ENCODE peak calls at places on chromosomes 5 and 9, in nine cellular contexts. One of them, this sample, is unnamed.
A peak's percentile ranks its signal among the peaks of the same experiment; 100 is the strongest.

GRCh38 chr5:156473271-156473935 is 146.4 kb downstream of the SGCD start:
- DNase-seq in heart left ventricle: no peak
- DNase-seq in IMR-90: peak; percentile 66
- DNase-seq in gastrocnemius medialis: no peak
- DNase-seq in stomach: no peak
- DNase-seq in tibial nerve: no peak
- DNase-seq in Peyer's patch: no peak
- DNase-seq in endothelial cell of umbilical vein: no peak
- DNase-seq in lower leg skin: no peak
- DNase-seq in this sample: no peak

GRCh38 chr5:166961028-166961427 is 1330.4 kb upstream of the WWC1 start:
- DNase-seq in stomach: no peak
- DNase-seq in heart left ventricle: no peak
- DNase-seq in endothelial cell of umbilical vein: no peak
- DNase-seq in lower leg skin: no peak
- DNase-seq in Peyer's patch: no peak
- DNase-seq in tibial nerve: no peak
- DNase-seq in IMR-90: peak; percentile 0
- DNase-seq in gastrocnemius medialis: no peak
- DNase-seq in this sample: no peak

GRCh38 chr5:53877243-53877642 is 316.8 kb downstream of the NDUFS4 start:
- DNase-seq in IMR-90: peak; percentile 93
- DNase-seq in stomach: no peak
- DNase-seq in tibial nerve: no peak
- DNase-seq in endothelial cell of umbilical vein: no peak
- DNase-seq in heart left ventricle: no peak
- DNase-seq in Peyer's patch: no peak
- DNase-seq in gastrocnemius medialis: no peak
- DNase-seq in lower leg skin: no peak
- DNase-seq in this sample: peak; percentile 11

GRCh38 chr9:113548221-113549041 is 84.9 kb downstream of the RGS3 start:
- DNase-seq in gastrocnemius medialis: peak; percentile 71
- DNase-seq in Peyer's patch: no peak
- DNase-seq in heart left ventricle: peak; percentile 88
- DNase-seq in stomach: peak; percentile 62
- DNase-seq in lower leg skin: peak; percentile 61
- DNase-seq in tibial nerve: no peak
- DNase-seq in endothelial cell of umbilical vein: peak; percentile 60
- DNase-seq in IMR-90: no peak
- DNase-seq in this sample: peak; percentile 29

GRCh38 chr5:64199425-64199824 is 33.8 kb downstream of the RNF180 start:
- DNase-seq in tibial nerve: no peak
- DNase-seq in heart left ventricle: no peak
- DNase-seq in IMR-90: no peak
- DNase-seq in Peyer's patch: no peak
- DNase-seq in endothelial cell of umbilical vein: no peak
- DNase-seq in stomach: no peak
- DNase-seq in gastrocnemius medialis: no peak
- DNase-seq in lower leg skin: no peak
- DNase-seq in this sample: no peak

GRCh38 chr5:180313677-180314076 is 21.8 kb upstream of the MAPK9 start:
- DNase-seq in Peyer's patch: no peak
- DNase-seq in heart left ventricle: peak; percentile 63
- DNase-seq in stomach: no peak
- DNase-seq in lower leg skin: no peak
- DNase-seq in tibial nerve: no peak
- DNase-seq in endothelial cell of umbilical vein: peak; percentile 75
- DNase-seq in gastrocnemius medialis: no peak
- DNase-seq in IMR-90: no peak
- DNase-seq in this sample: no peak

GRCh38 chr5:124952079-124952478 is 205.6 kb upstream of the ZNF608 start:
- DNase-seq in gastrocnemius medialis: no peak
- DNase-seq in heart left ventricle: no peak
- DNase-seq in endothelial cell of umbilical vein: no peak
- DNase-seq in stomach: peak; percentile 46
- DNase-seq in tibial nerve: no peak
- DNase-seq in Peyer's patch: no peak
- DNase-seq in lower leg skin: no peak
- DNase-seq in IMR-90: peak; percentile 38
- DNase-seq in this sample: no peak

GRCh38 chr5:132473608-132474007 is 17.0 kb downstream of the IRF1 start:
- DNase-seq in IMR-90: no peak
- DNase-seq in lower leg skin: no peak
- DNase-seq in stomach: peak; percentile 10
- DNase-seq in gastrocnemius medialis: peak; percentile 7
- DNase-seq in Peyer's patch: no peak
- DNase-seq in endothelial cell of umbilical vein: no peak
- DNase-seq in heart left ventricle: no peak
- DNase-seq in tibial nerve: no peak
- DNase-seq in this sample: no peak

GRCh38 chr9:76452839-76453238 is 6.1 kb upstream of the GCNT1 start:
- DNase-seq in gastrocnemius medialis: no peak
- DNase-seq in IMR-90: no peak
- DNase-seq in endothelial cell of umbilical vein: no peak
- DNase-seq in stomach: no peak
- DNase-seq in lower leg skin: no peak
- DNase-seq in tibial nerve: no peak
- DNase-seq in heart left ventricle: no peak
- DNase-seq in Peyer's patch: no peak
- DNase-seq in this sample: no peak

GRCh38 chr5:58056546-58056945 is 403.3 kb downstream of the PLK2 start:
- DNase-seq in tibial nerve: no peak
- DNase-seq in endothelial cell of umbilical vein: peak; percentile 90
- DNase-seq in gastrocnemius medialis: no peak
- DNase-seq in Peyer's patch: no peak
- DNase-seq in heart left ventricle: no peak
- DNase-seq in lower leg skin: no peak
- DNase-seq in IMR-90: peak; percentile 43
- DNase-seq in stomach: no peak
- DNase-seq in this sample: no peak

GRCh38 chr9:132042324-132042723 is 37.3 kb downstream of the MED27 start:
- DNase-seq in stomach: no peak
- DNase-seq in Peyer's patch: no peak
- DNase-seq in lower leg skin: no peak
- DNase-seq in IMR-90: peak; percentile 99
- DNase-seq in tibial nerve: no peak
- DNase-seq in heart left ventricle: no peak
- DNase-seq in endothelial cell of umbilical vein: peak; percentile 82
- DNase-seq in gastrocnemius medialis: no peak
- DNase-seq in this sample: peak; percentile 78

GRCh38 chr5:83408719-83409118 is 62.8 kb upstream of the VCAN start:
- DNase-seq in gastrocnemius medialis: no peak
- DNase-seq in IMR-90: no peak
- DNase-seq in tibial nerve: no peak
- DNase-seq in endothelial cell of umbilical vein: peak; percentile 6
- DNase-seq in stomach: no peak
- DNase-seq in lower leg skin: no peak
- DNase-seq in heart left ventricle: no peak
- DNase-seq in Peyer's patch: no peak
- DNase-seq in this sample: no peak

GRCh38 chr9:134742822-134743221 is 101.2 kb downstream of the COL5A1 start:
- DNase-seq in stomach: no peak
- DNase-seq in IMR-90: no peak
- DNase-seq in Peyer's patch: no peak
- DNase-seq in endothelial cell of umbilical vein: no peak
- DNase-seq in lower leg skin: no peak
- DNase-seq in heart left ventricle: no peak
- DNase-seq in gastrocnemius medialis: no peak
- DNase-seq in tibial nerve: no peak
- DNase-seq in this sample: no peak

GRCh38 chr5:57834829-57835554 is 352.4 kb upstream of the ACTBL2 start:
- DNase-seq in endothelial cell of umbilical vein: peak; percentile 83
- DNase-seq in tibial nerve: no peak
- DNase-seq in gastrocnemius medialis: no peak
- DNase-seq in heart left ventricle: no peak
- DNase-seq in stomach: no peak
- DNase-seq in IMR-90: peak; percentile 59
- DNase-seq in lower leg skin: no peak
- DNase-seq in Peyer's patch: no peak
- DNase-seq in this sample: no peak

GRCh38 chr9:33255006-33255405 is 9.5 kb downstream of the BAG1 start:
- DNase-seq in stomach: no peak
- DNase-seq in lower leg skin: no peak
- DNase-seq in heart left ventricle: no peak
- DNase-seq in tibial nerve: no peak
- DNase-seq in endothelial cell of umbilical vein: no peak
- DNase-seq in Peyer's patch: no peak
- DNase-seq in gastrocnemius medialis: no peak
- DNase-seq in IMR-90: no peak
- DNase-seq in this sample: no peak

GRCh38 chr9:33255471-33255870 is 9.0 kb downstream of the BAG1 start:
- DNase-seq in lower leg skin: no peak
- DNase-seq in tibial nerve: no peak
- DNase-seq in gastrocnemius medialis: no peak
- DNase-seq in IMR-90: no peak
- DNase-seq in endothelial cell of umbilical vein: no peak
- DNase-seq in heart left ventricle: no peak
- DNase-seq in Peyer's patch: no peak
- DNase-seq in stomach: no peak
- DNase-seq in this sample: no peak

GRCh38 chr9:33256236-33256635 is 8.3 kb downstream of the BAG1 start:
- DNase-seq in Peyer's patch: no peak
- DNase-seq in IMR-90: no peak
- DNase-seq in tibial nerve: no peak
- DNase-seq in heart left ventricle: no peak
- DNase-seq in lower leg skin: no peak
- DNase-seq in gastrocnemius medialis: no peak
- DNase-seq in stomach: no peak
- DNase-seq in endothelial cell of umbilical vein: no peak
- DNase-seq in this sample: no peak

GRCh38 chr9:33257276-33257675 is 7.2 kb downstream of the BAG1 start:
- DNase-seq in lower leg skin: no peak
- DNase-seq in endothelial cell of umbilical vein: no peak
- DNase-seq in heart left ventricle: no peak
- DNase-seq in gastrocnemius medialis: peak; percentile 33
- DNase-seq in stomach: no peak
- DNase-seq in IMR-90: no peak
- DNase-seq in Peyer's patch: no peak
- DNase-seq in tibial nerve: no peak
- DNase-seq in this sample: no peak

GRCh38 chr9:33254211-33254610 is 10.3 kb downstream of the BAG1 start:
- DNase-seq in tibial nerve: no peak
- DNase-seq in lower leg skin: no peak
- DNase-seq in gastrocnemius medialis: no peak
- DNase-seq in endothelial cell of umbilical vein: no peak
- DNase-seq in IMR-90: no peak
- DNase-seq in stomach: no peak
- DNase-seq in heart left ventricle: no peak
- DNase-seq in Peyer's patch: no peak
- DNase-seq in this sample: no peak
- TF ChIP-seq POLR2A in tibial nerve: no peak
- TF ChIP-seq POLR2A in lower leg skin: no peak
- TF ChIP-seq POLR2A in gastrocnemius medialis: no peak
- TF ChIP-seq POLR2A in endothelial cell of umbilical vein: no peak
- TF ChIP-seq POLR2A in IMR-90: no peak
- TF ChIP-seq POLR2A in stomach: no peak
- TF ChIP-seq POLR2A in heart left ventricle: no peak
- TF ChIP-seq POLR2A in Peyer's patch: no peak
- TF ChIP-seq POLR2A in this sample: no peak

DNA sequence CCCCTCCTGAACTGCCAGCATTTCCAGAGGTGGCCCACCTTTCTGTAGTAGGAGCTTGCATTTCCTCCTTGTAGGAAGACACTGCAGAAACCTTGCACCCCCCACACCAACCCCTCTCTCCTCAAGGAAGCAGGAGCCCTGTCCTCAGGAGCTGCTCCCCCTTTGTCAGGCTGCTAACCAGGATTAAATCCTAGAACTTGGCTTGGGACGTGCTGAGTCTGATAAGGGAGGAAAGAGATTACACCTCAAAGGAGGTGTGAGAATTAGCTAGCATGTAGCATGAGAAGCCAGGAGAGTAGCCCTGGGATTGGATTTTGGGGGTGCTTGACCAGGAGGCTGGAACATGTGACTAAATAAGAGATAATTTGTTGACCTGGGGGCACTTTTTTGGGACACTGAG is 119.8 kb upstream of the ALDH1B1 start:
- DNase-seq in stomach: no peak
- DNase-seq in Peyer's patch: no peak
- DNase-seq in endothelial cell of umbilical vein: no peak
- DNase-seq in heart left ventricle: no peak
- DNase-seq in lower leg skin: no peak
- DNase-seq in IMR-90: no peak
- DNase-seq in tibial nerve: no peak
- DNase-seq in gastrocnemius medialis: no peak
- DNase-seq in this sample: no peak
- TF ChIP-seq POLR2A in stomach: no peak
- TF ChIP-seq POLR2A in Peyer's patch: no peak
- TF ChIP-seq POLR2A in endothelial cell of umbilical vein: no peak
- TF ChIP-seq POLR2A in heart left ventricle: no peak
- TF ChIP-seq POLR2A in lower leg skin: no peak
- TF ChIP-seq POLR2A in IMR-90: no peak
- TF ChIP-seq POLR2A in tibial nerve: no peak
- TF ChIP-seq POLR2A in gastrocnemius medialis: no peak
- TF ChIP-seq POLR2A in this sample: no peak

DNA sequence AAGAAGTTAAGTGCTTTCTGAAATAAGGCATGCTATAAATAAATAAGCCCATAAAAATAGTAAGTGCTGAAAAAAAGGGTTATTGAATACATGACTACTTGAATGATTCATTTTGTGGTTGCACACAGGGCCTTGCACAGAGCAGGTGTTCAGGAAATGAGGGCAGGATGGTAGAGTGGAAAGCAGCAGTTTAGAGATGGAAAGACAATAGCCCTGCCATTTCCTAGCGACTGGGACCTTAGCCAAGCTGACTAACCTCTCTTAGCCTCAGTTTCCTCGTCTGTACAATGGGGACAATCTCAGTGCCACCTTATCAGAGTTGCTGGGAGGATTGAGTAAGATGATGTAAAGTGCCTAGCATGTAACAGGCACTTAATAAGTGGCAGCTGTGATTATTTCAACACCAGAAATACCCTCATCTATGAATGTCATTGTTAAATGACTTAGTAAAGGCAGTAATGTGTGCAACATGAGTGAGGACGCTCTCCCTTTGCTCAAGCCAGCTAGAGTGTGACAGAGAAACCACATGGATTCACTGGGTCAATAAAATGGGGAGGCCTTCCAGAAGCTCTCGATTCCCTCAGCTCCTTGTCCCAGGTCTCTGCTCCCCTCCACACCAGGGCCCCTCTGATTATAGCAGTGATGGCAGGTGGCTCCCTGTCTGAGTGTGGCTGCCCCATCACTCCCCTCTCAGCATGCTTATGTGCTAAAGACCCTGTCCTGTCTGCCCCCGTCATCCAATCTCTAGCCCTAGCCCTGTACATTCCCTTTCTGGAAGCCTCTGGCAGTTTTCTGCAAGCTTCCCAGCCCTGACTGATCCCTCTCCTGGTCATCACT is 16.0 kb upstream of the PHF19 start:
- DNase-seq in IMR-90: peak; percentile 94
- DNase-seq in stomach: no peak
- DNase-seq in tibial nerve: no peak
- DNase-seq in endothelial cell of umbilical vein: peak; percentile 96
- DNase-seq in heart left ventricle: no peak
- DNase-seq in Peyer's patch: no peak
- DNase-seq in gastrocnemius medialis: no peak
- DNase-seq in lower leg skin: no peak
- DNase-seq in this sample: peak; percentile 100
- TF ChIP-seq POLR2A in IMR-90: no peak
- TF ChIP-seq POLR2A in stomach: no peak
- TF ChIP-seq POLR2A in tibial nerve: no peak
- TF ChIP-seq POLR2A in endothelial cell of umbilical vein: no peak
- TF ChIP-seq POLR2A in heart left ventricle: no peak
- TF ChIP-seq POLR2A in Peyer's patch: no peak
- TF ChIP-seq POLR2A in gastrocnemius medialis: no peak
- TF ChIP-seq POLR2A in lower leg skin: no peak
- TF ChIP-seq POLR2A in this sample: no peak

GRCh38 chr9:136695435-136695895 is 8.2 kb upstream of the AGPAT2 start:
- DNase-seq in endothelial cell of umbilical vein: peak; percentile 29
- DNase-seq in heart left ventricle: peak; percentile 49
- DNase-seq in gastrocnemius medialis: no peak
- DNase-seq in stomach: peak; percentile 93
- DNase-seq in Peyer's patch: peak; percentile 84
- DNase-seq in tibial nerve: no peak
- DNase-seq in lower leg skin: no peak
- DNase-seq in IMR-90: no peak
- DNase-seq in this sample: no peak
- TF ChIP-seq POLR2A in endothelial cell of umbilical vein: no peak
- TF ChIP-seq POLR2A in heart left ventricle: no peak
- TF ChIP-seq POLR2A in gastrocnemius medialis: no peak
- TF ChIP-seq POLR2A in stomach: no peak
- TF ChIP-seq POLR2A in Peyer's patch: peak; percentile 66
- TF ChIP-seq POLR2A in tibial nerve: no peak
- TF ChIP-seq POLR2A in lower leg skin: no peak
- TF ChIP-seq POLR2A in IMR-90: no peak
- TF ChIP-seq POLR2A in this sample: no peak

This sample was measured in H54.